ENCODE peak calls at places on chromosomes 5 and 9, in ten cellular contexts. D is omental fat pad, X is foreskin fibroblast, U is colonic mucosa, Z is SW480, A is suprapubic skin, Y is HEK293T, J is epithelial cell of esophagus, E is NCI-H345, W is NAMALWA. V is an unnamed sample.

GRCh38 chr9:97415146-97415545 is 3.2 kb downstream of the TDRD7 start:
- DNase-seq in D (no peak), X (no peak), U (no peak), Z (no peak), A (no peak), Y (no peak), J (no peak), E (no peak), W (no peak), V (no peak)

GRCh38 chr5:2556375-2556966 is 195.0 kb downstream of the IRX2 start:
- DNase-seq in D (no peak), X (no peak), U (no peak), Z (no peak), A (no peak), Y (no peak), J (no peak), E (no peak), W (no peak), V (no peak)

GRCh38 chr5:170144286-170145023 is 38.8 kb downstream of the FOXI1 start:
- DNase-seq in D (no peak), X (no peak), U (no peak), Z (no peak), A (no peak), Y (no peak), J (no peak), E (no peak), W (no peak), V (no peak)

GRCh38 chr5:68408345-68408871 is 192.9 kb downstream of the PIK3R1 start:
- DNase-seq in D (no peak), X (no peak), U (no peak), Z (no peak), A (no peak), Y (no peak), J (no peak), E (no peak), W (peak; percentile 15), V (no peak)

GRCh38 chr9:89476546-89476945 is 21.4 kb downstream of the SEMA4D start:
- DNase-seq in D (no peak), X (no peak), U (no peak), Z (no peak), A (peak; percentile 29), Y (no peak), J (no peak), E (no peak), W (no peak), V (peak; percentile 36)

GRCh38 chr9:124202447-124202971 is 55.2 kb upstream of the NEK6 start:
- DNase-seq in D (no peak), X (peak; percentile 19), U (peak; percentile 42), Z (no peak), A (no peak), Y (no peak), J (no peak), E (no peak), W (peak; percentile 94), V (no peak)

GRCh38 chr9:88652876-88653275 is 117.9 kb downstream of the NXNL2 start:
- DNase-seq in D (no peak), X (no peak), U (no peak), Z (no peak), A (no peak), Y (no peak), J (no peak), E (no peak), W (no peak), V (no peak)

GRCh38 chr5:139215176-139215975 is 17.2 kb upstream of the SIL1 start:
- DNase-seq in D (no peak), X (no peak), U (no peak), Z (no peak), A (no peak), Y (no peak), J (no peak), E (no peak), W (peak; percentile 69), V (no peak)

GRCh38 chr5:177591690-177592009 is 353 bp upstream of the TMED9 start:
- DNase-seq in D (no peak), X (no peak), U (no peak), Z (no peak), A (no peak), Y (no peak), J (no peak), E (no peak), W (no peak), V (no peak)

GRCh38 chr5:57735754-57736153 is 253.1 kb upstream of the ACTBL2 start:
- DNase-seq in D (no peak), X (peak; percentile 78), U (no peak), Z (no peak), A (no peak), Y (no peak), J (peak; percentile 67), E (no peak), W (no peak), V (no peak)

GRCh38 chr9:91558879-91559278 is 135.2 kb upstream of the NFIL3 start:
- DNase-seq in D (no peak), X (no peak), U (no peak), Z (peak; percentile 10), A (no peak), Y (no peak), J (no peak), E (no peak), W (no peak), V (no peak)

GRCh38 chr9:23849379-23849778 is 23.3 kb upstream of the ELAVL2 start:
- DNase-seq in D (no peak), X (no peak), U (no peak), Z (no peak), A (no peak), Y (no peak), J (no peak), E (no peak), W (no peak), V (no peak)

GRCh38 chr9:100167176-100167575 is 68.1 kb downstream of the INVS start:
- DNase-seq in D (no peak), X (no peak), U (no peak), Z (no peak), A (no peak), Y (no peak), J (peak; percentile 21), E (no peak), W (no peak), V (no peak)

GRCh38 chr5:174688441-174689354 is 35.7 kb upstream of the MSX2 start:
- DNase-seq in D (no peak), X (no peak), U (no peak), Z (no peak), A (no peak), Y (no peak), J (no peak), E (no peak), W (no peak), V (no peak)

V was measured in coronary artery.